ENCODE peak calls at places on chromosome 6, in eight cellular contexts. P is CD4-positive, alpha-beta T cell; K is Peyer's patch; M is tibial artery; G is GM10248; S is prostate gland; E is fibroblast of pulmonary artery; B is IMR-90. Q is an unnamed sample.
A peak's percentile ranks its signal among the peaks of the same experiment; 100 is the strongest.

GRCh38 chr6:20044883-20045282 is 167.4 kb downstream of the MBOAT1 start:
- DNase-seq in P (no peak), K (no peak), M (no peak), G (no peak), S (no peak), E (no peak), B (no peak), Q (no peak)

GRCh38 chr6:170512249-170512648 is 40.9 kb downstream of the PSMB1 start:
- DNase-seq in P (no peak), K (no peak), M (no peak), G (no peak), S (no peak), E (no peak), B (no peak), Q (no peak)

GRCh38 chr6:30169658-30170614 is 6.6 kb downstream of the TRIM15 start:
- DNase-seq in P (no peak), K (no peak), M (no peak), G (peak; percentile 66), S (no peak), E (peak; percentile 78), B (peak; percentile 49), Q (no peak)

GRCh38 chr6:28693033-28693750 is 167.5 kb downstream of the GPX5 start:
- DNase-seq in P (no peak), K (no peak), M (no peak), G (no peak), S (no peak), E (no peak), B (peak; percentile 4), Q (no peak)

GRCh38 chr6:9482030-9482731 is 932.7 kb downstream of the TFAP2A start:
- DNase-seq in P (no peak), K (no peak), M (no peak), G (no peak), S (no peak), E (peak; percentile 90), B (peak; percentile 96), Q (no peak)

GRCh38 chr6:142207265-142207877 is 60.3 kb downstream of the VTA1 start:
- DNase-seq in P (peak; percentile 5), K (peak; percentile 51), M (no peak), G (no peak), S (peak; percentile 34), E (peak; percentile 83), B (peak; percentile 64), Q (no peak)

GRCh38 chr6:87756858-87757257 is 54.8 kb upstream of the AKIRIN2 start:
- DNase-seq in P (no peak), K (no peak), M (no peak), G (peak; percentile 75), S (no peak), E (peak; percentile 78), B (peak; percentile 83), Q (no peak)

GRCh38 chr6:121791396-121792315 is 356.2 kb downstream of the GJA1 start:
- DNase-seq in P (no peak), K (no peak), M (no peak), G (no peak), S (no peak), E (peak; percentile 44), B (no peak), Q (no peak)

GRCh38 chr6:158646023-158646888 is 1.7 kb upstream of the DYNLT1 start:
- DNase-seq in P (no peak), K (no peak), M (peak; percentile 44), G (no peak), S (no peak), E (no peak), B (no peak), Q (no peak)

GRCh38 chr6:32432050-32432450 is 7.6 kb upstream of the HLA-DRA start:
- DNase-seq in P (no peak), K (no peak), M (no peak), G (peak; percentile 29), S (no peak), E (peak; percentile 55), B (peak; percentile 30), Q (no peak)

GRCh38 chr6:18302561-18303439 is 38.5 kb upstream of the DEK start:
- DNase-seq in P (no peak), K (no peak), M (no peak), G (no peak), S (no peak), E (peak; percentile 19), B (peak; percentile 12), Q (no peak)

GRCh38 chr6:2760882-2761842 is 4.0 kb upstream of the WRNIP1 start:
- DNase-seq in P (no peak), K (no peak), M (no peak), G (no peak), S (no peak), E (no peak), B (no peak), Q (no peak)

GRCh38 chr6:89951574-89952360 is 57.5 kb downstream of the GJA10 start:
- DNase-seq in P (no peak), K (no peak), M (no peak), G (no peak), S (no peak), E (peak; percentile 30), B (peak; percentile 31), Q (no peak)

GRCh38 chr6:41712651-41713103 is 22.7 kb downstream of the TFEB start:
- DNase-seq in P (no peak), K (no peak), M (peak; percentile 95), G (no peak), S (peak; percentile 85), E (peak; percentile 37), B (no peak), Q (peak; percentile 84)
- TF ChIP-seq CTCF in P (no peak), K (no peak), M (no peak), G (no peak), S (no peak), E (no peak), B (no peak), Q (no peak)

GRCh38 chr6:148839044-148839443 is 92.2 kb downstream of the UST start:
- DNase-seq in P (no peak), K (no peak), M (no peak), G (no peak), S (no peak), E (no peak), B (no peak), Q (no peak)

GRCh38 chr6:148836751-148837150 is 89.9 kb downstream of the UST start:
- DNase-seq in P (no peak), K (no peak), M (no peak), G (no peak), S (no peak), E (no peak), B (no peak), Q (no peak)

GRCh38 chr6:148837941-148838340 is 91.1 kb downstream of the UST start:
- DNase-seq in P (no peak), K (no peak), M (no peak), G (no peak), S (no peak), E (no peak), B (no peak), Q (no peak)

GRCh38 chr6:148840256-148840655 is 93.4 kb downstream of the UST start:
- DNase-seq in P (no peak), K (no peak), M (no peak), G (no peak), S (no peak), E (no peak), B (no peak), Q (no peak)

DNA sequence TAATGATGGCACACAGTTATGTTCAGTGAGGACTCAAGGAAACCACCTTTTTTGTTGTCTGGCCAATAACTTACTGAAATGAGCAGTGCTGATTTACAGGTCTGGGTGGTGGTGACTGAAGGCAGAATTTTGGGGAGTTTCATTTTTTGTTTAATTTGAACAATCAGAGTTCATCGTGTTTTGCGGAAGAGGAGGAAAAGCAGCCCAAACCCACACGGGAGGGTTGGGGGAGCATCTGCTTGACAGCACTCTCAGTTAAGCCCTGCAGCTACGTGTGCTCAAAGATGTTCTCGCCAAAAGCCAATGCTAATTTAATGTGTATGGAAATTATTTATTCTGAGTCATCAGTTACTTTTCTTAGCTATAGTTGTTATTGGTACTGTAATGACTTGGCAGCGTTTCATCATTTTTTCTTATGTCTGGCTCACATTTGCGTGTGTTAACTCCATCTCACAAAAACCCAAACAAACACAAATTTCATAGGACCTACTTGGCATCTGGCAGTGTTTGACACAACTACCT is 89.2 kb downstream of the UST start:
- DNase-seq in P (no peak), K (no peak), M (no peak), G (peak; percentile 13), S (no peak), E (peak; percentile 59), B (peak; percentile 96), Q (no peak)
- TF ChIP-seq CTCF in P (no peak), K (no peak), M (no peak), G (no peak), S (no peak), E (no peak), B (no peak), Q (no peak)

GRCh38 chr6:51619042-51619799 is 468.2 kb downstream of the PKHD1 start:
- DNase-seq in P (no peak), K (no peak), M (no peak), G (no peak), S (no peak), E (no peak), B (no peak), Q (no peak)

GRCh38 chr6:51614725-51615124 is 472.7 kb downstream of the PKHD1 start:
- DNase-seq in P (no peak), K (no peak), M (no peak), G (no peak), S (no peak), E (no peak), B (no peak), Q (no peak)

GRCh38 chr6:51613558-51613957 is 473.9 kb downstream of the PKHD1 start:
- DNase-seq in P (no peak), K (no peak), M (no peak), G (no peak), S (no peak), E (no peak), B (no peak), Q (no peak)

GRCh38 chr6:51618563-51618962 is 468.9 kb downstream of the PKHD1 start:
- DNase-seq in P (no peak), K (no peak), M (no peak), G (no peak), S (no peak), E (no peak), B (no peak), Q (no peak)
- TF ChIP-seq CTCF in P (no peak), K (peak; percentile 25), M (peak; percentile 12), G (peak; percentile 1), S (no peak), E (peak; percentile 2), B (no peak), Q (peak; percentile 8)

DNA sequence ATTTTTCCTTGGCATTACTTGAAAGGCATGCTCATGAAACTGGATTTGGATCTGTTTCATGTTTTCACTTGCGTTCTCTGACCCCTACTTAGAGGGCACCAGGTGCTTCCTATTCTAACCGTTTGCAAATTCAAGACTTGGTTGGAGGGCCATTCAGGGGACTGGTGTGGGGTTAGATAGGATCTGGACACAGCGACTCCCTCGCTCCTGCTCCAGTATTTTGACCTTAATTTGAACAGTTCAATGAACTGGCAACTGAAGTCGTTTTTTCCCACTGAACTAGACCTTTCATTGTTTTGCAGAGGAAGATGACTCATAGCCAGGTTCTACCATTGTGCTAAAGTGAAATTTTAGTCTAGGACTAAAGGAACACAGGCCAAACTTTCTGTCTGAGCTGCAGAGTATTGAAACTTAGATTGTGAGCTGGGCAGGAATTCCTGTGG is 64.6 kb downstream of the UTRN start:
- DNase-seq in P (no peak), K (no peak), M (no peak), G (no peak), S (no peak), E (peak; percentile 90), B (peak; percentile 53), Q (peak; percentile 56)
- TF ChIP-seq CTCF in P (no peak), K (no peak), M (no peak), G (no peak), S (no peak), E (no peak), B (no peak), Q (no peak)

GRCh38 chr6:13814176-13814937 is at the start of gene MCUR1:
- DNase-seq in P (peak; percentile 66), K (peak; percentile 92), M (peak; percentile 93), G (peak; percentile 94), S (peak; percentile 80), E (peak; percentile 82), B (peak; percentile 74), Q (peak; percentile 87)
- TF ChIP-seq CTCF in P (peak; percentile 20), K (no peak), M (no peak), G (peak; percentile 29), S (no peak), E (no peak), B (peak; percentile 28), Q (no peak)

Q was measured in heart right ventricle.